ENCODE peak calls at places on chromosomes 5 and 9, in four cellular contexts. M is endodermal cell; A is naive thymus-derived CD8-positive, alpha-beta T cell; E is iPS-NIHi11. R is an unnamed sample.

GRCh38 chr5:174837919-174838902 is 113.8 kb downstream of the MSX2 start:
- DNase-seq in A (no peak), M (peak), E (peak), R (no peak)

GRCh38 chr5:52269853-52270252 is 517.9 kb upstream of the ITGA1 start:
- DNase-seq in M (no peak), E (no peak), A (no peak), R (no peak)

GRCh38 chr5:153523196-153523595 is 32.7 kb downstream of the GRIA1 start:
- DNase-seq in A (no peak), M (no peak), E (no peak), R (no peak)

GRCh38 chr9:121362813-121363585 is 7.1 kb downstream of the STOM start:
- DNase-seq in A (no peak), M (no peak), E (no peak), R (no peak)

GRCh38 chr9:99044827-99045226 is 60.1 kb upstream of the TGFBR1 start:
- DNase-seq in A (no peak), M (no peak), E (no peak), R (no peak)

GRCh38 chr5:82918311-82919031 is 158.7 kb downstream of the TMEM167A start:
- DNase-seq in A (no peak), M (no peak), E (no peak), R (no peak)

GRCh38 chr5:159051431-159052281 is 48.1 kb downstream of the EBF1 start:
- DNase-seq in M (peak), A (no peak), E (peak), R (no peak)

GRCh38 chr5:74034738-74035137 is 408.7 kb downstream of the ARHGEF28 start:
- DNase-seq in M (no peak), E (no peak), A (no peak), R (no peak)

GRCh38 chr5:10595678-10596309 is 31.9 kb downstream of the ANKRD33B start:
- DNase-seq in A (no peak), E (peak), M (no peak), R (peak)

GRCh38 chr5:29796018-29796417 is 1397.5 kb upstream of the CDH6 start:
- DNase-seq in A (no peak), E (no peak), M (peak), R (no peak)

GRCh38 chr9:1057910-1058309 is 7.8 kb downstream of the DMRT2 start:
- DNase-seq in A (no peak), M (no peak), E (no peak), R (no peak)

GRCh38 chr5:24368121-24368520 is 276.7 kb downstream of the CDH10 start:
- DNase-seq in E (no peak), M (no peak), A (no peak), R (no peak)

GRCh38 chr5:131209506-131210191 is 38.9 kb downstream of the LYRM7 start:
- DNase-seq in M (no peak), E (no peak), A (peak), R (peak)

GRCh38 chr9:117466111-117466510 is 51.3 kb upstream of the ASTN2 start:
- DNase-seq in M (no peak), A (no peak), E (no peak), R (no peak)

GRCh38 chr5:66931651-66932050 is 264.9 kb downstream of the CD180 start:
- DNase-seq in A (no peak), M (no peak), E (no peak), R (no peak)

GRCh38 chr9:136920069-136920468 is 24.5 kb downstream of the FBXW5 start:
- DNase-seq in M (no peak), A (no peak), E (no peak), R (no peak)

GRCh38 chr5:169856571-169856970 is 123.7 kb downstream of the INSYN2B start:
- DNase-seq in E (no peak), A (no peak), M (no peak), R (no peak)

GRCh38 chr5:1058988-1059883 is 50.6 kb downstream of the NKD2 start:
- DNase-seq in E (no peak), A (no peak), M (no peak), R (no peak)

GRCh38 chr9:134296301-134297081 is 29.8 kb upstream of the RXRA start:
- DNase-seq in A (no peak), E (no peak), M (no peak), R (no peak)

R was measured in CD4-positive, alpha-beta memory T cell.